ENCODE peak calls at places on chromosomes 12 and 14, in six cellular contexts. N, U, Z, T, K and Y are unnamed samples.

GRCh38 chr14:90319173-90319572 is 12.6 kb downstream of the NRDE2 start:
- DNase-seq in N (no peak), U (no peak), Z (no peak), T (no peak), K (no peak), Y (no peak)

GRCh38 chr12:67085699-67086098 is 183.5 kb upstream of the CAND1 start:
- DNase-seq in N (no peak), U (no peak), Z (no peak), T (no peak), K (no peak), Y (no peak)

GRCh38 chr12:47017901-47018479 is 61.4 kb upstream of the PCED1B start:
- DNase-seq in N (no peak), U (peak), Z (no peak), T (no peak), K (no peak), Y (no peak)

GRCh38 chr14:76708028-76708427 is 53.2 kb upstream of the VASH1 start:
- DNase-seq in N (no peak), U (no peak), Z (no peak), T (no peak), K (no peak), Y (no peak)

GRCh38 chr14:68394719-68395117 is 398.1 kb downstream of the ZFP36L1 start:
- DNase-seq in N (peak), U (no peak), Z (no peak), T (no peak), K (no peak), Y (no peak)

GRCh38 chr14:57182760-57183503 is 85.8 kb downstream of the EXOC5 start:
- DNase-seq in N (no peak), U (peak), Z (peak), T (no peak), K (no peak), Y (peak)

GRCh38 chr12:27319394-27319793 is 13.2 kb upstream of the BMAL2 start:
- DNase-seq in N (no peak), U (peak), Z (peak), T (no peak), K (no peak), Y (no peak)

GRCh38 chr12:52321433-52321832 is 235 bp upstream of the KRT83 start:
- DNase-seq in N (peak), U (no peak), Z (no peak), T (no peak), K (peak), Y (no peak)

GRCh38 chr14:89349196-89350008 is 67.6 kb downstream of the FOXN3 start:
- DNase-seq in N (peak), U (peak), Z (no peak), T (no peak), K (no peak), Y (peak)

GRCh38 chr12:24948816-24949722 is at the start of gene BCAT1:
- DNase-seq in N (peak), U (peak), Z (peak), T (no peak), K (peak), Y (no peak)

GRCh38 chr14:72776701-72777255 is 117.1 kb downstream of the DPF3 start:
- DNase-seq in N (no peak), U (no peak), Z (no peak), T (no peak), K (no peak), Y (no peak)

GRCh38 chr12:6450091-6450868 is 1.6 kb upstream of the TAPBPL start:
- DNase-seq in N (no peak), U (no peak), Z (no peak), T (no peak), K (peak), Y (no peak)